ENCODE peak calls at places on chromosome X, in six cellular contexts. Q is left lung, W is psoas muscle, S is cardiac muscle cell, L is DND-41, X is colonic mucosa. C is an unnamed sample. For H3K4me1, the result is how much of the 10 kb centered on the place peaks cover.

GRCh38 chrX:110145854-110146253 is 142.9 kb downstream of the TMEM164 start:
- DNase-seq in W (no peak), X (no peak), S (peak), Q (no peak), L (peak), C (no peak)

GRCh38 chrX:71859637-71860036 is 51.0 kb upstream of the NHSL2 start:
- DNase-seq in X (no peak), S (peak), Q (no peak), W (no peak), L (peak), C (peak)

GRCh38 chrX:16188687-16189086 is 21.4 kb downstream of the MAGEB17 start:
- DNase-seq in S (no peak), Q (no peak), X (no peak), L (no peak), W (no peak), C (no peak)

GRCh38 chrX:66163447-66163846 is 600 bp upstream of the HEPH start:
- DNase-seq in S (no peak), X (no peak), W (no peak), L (no peak), Q (no peak), C (no peak)

GRCh38 chrX:40922307-40922706 is 162.9 kb upstream of the USP9X start:
- DNase-seq in W (no peak), L (no peak), Q (no peak), X (no peak), S (peak), C (no peak)

GRCh38 chrX:97290199-97290598 is 406.5 kb downstream of the RPA4 start:
- DNase-seq in X (no peak), Q (no peak), S (no peak), L (no peak), W (no peak), C (no peak)

GRCh38 chrX:135890087-135890585 is 3.1 kb downstream of the CT45A10 start:
- DNase-seq in Q (no peak), S (no peak), X (no peak), W (no peak), L (no peak), C (no peak)

GRCh38 chrX:124842205-124842604 is 477.5 kb upstream of the TEX13C start:
- DNase-seq in Q (no peak), S (no peak), L (no peak), W (no peak), X (no peak), C (no peak)

GRCh38 chrX:67613366-67613765 is 69.5 kb downstream of the AR start:
- DNase-seq in X (no peak), Q (no peak), L (no peak), W (no peak), S (no peak), C (no peak)

GRCh38 chrX:138150709-138151108 is 560.8 kb downstream of the FGF13 start:
- DNase-seq in Q (no peak), L (no peak), X (no peak), W (no peak), S (no peak), C (no peak)

GRCh38 chrX:136619889-136620505 is 28.0 kb upstream of the CD40LG start:
- DNase-seq in W (no peak), Q (no peak), L (no peak), X (no peak), S (no peak), C (no peak)

GRCh38 chrX:94932278-94932965 is 1258.4 kb downstream of the FAM133A start:
- DNase-seq in L (no peak), X (no peak), W (no peak), S (peak), Q (no peak), C (no peak)

GRCh38 chrX:18664947-18665346 is 7.0 kb downstream of the RS1 start:
- DNase-seq in Q (no peak), X (no peak), W (no peak), S (no peak), L (no peak), C (no peak)

GRCh38 chrX:32582729-32583128 is 628.6 kb downstream of the DMD start:
- DNase-seq in L (no peak), X (no peak), W (no peak), Q (no peak), S (no peak), C (no peak)

GRCh38 chrX:106613277-106613676 is 1.5 kb downstream of the RADX start:
- DNase-seq in S (no peak), X (no peak), Q (no peak), W (no peak), L (no peak), C (no peak)

DNA sequence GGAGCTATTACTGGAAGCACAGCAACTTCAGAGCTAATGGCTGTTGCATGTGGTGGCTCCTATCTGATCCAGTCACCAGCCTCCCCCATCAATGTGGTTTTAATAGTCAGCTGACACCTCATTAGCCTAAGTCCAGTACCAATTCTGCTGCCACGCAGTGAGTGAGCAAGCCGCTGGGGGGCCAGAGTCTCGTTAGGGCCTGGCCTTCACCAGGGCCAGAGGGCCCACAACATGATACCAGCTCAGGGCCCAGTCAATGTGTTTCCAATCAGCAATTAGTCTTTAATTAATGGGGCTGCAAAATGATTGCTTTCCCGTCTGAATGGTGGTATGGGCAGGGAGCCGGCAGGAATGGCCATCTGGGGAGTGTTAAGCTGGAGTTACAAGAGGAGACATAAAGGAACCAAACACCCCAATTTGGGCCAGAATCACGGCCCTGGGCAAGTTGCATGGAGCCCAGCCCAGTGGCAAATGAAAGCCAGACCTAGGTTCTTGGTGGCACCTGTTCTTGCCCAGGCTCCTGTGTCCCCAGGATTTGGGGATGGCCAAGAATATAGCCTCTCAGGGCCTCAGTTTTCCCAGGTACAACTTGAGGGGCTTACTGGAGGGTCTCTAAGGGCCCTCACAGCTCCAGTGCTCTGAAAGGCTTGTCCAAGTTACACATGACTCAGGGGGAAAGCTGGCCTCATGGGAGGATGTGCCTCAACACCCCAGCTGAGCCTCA is 119.2 kb downstream of the EFNB1 start:
- DNase-seq in W (no peak), Q (no peak), X (peak), S (no peak), L (no peak), C (peak)
- TF ChIP-seq CTCF in W (no peak), Q (no peak), X (no peak), S (no peak), L (no peak), C (peak)

GRCh38 chrX:1481636-1482529 is 29.2 kb upstream of the ASMTL start:
- DNase-seq in L (peak), Q (no peak), S (peak), X (peak), W (peak), C (no peak)
- H3K4me3 ChIP-seq in L (peak), Q (no peak), S (no peak), X (no peak), W (no peak), C (no peak)

GRCh38 chrX:107750263-107750662 is 25.3 kb downstream of the TSC22D3 start:
- DNase-seq in Q (no peak), W (no peak), L (no peak), X (no peak), S (no peak), C (no peak)

GRCh38 chrX:107752037-107752436 is 23.6 kb downstream of the TSC22D3 start:
- DNase-seq in L (no peak), S (no peak), W (no peak), Q (no peak), X (no peak), C (no peak)

GRCh38 chrX:107751127-107751526 is 24.5 kb downstream of the TSC22D3 start:
- DNase-seq in X (no peak), W (no peak), Q (no peak), S (no peak), L (no peak), C (no peak)

GRCh38 chrX:107753186-107753585 is 22.4 kb downstream of the TSC22D3 start:
- DNase-seq in X (no peak), S (no peak), W (no peak), L (no peak), Q (no peak), C (no peak)

DNA sequence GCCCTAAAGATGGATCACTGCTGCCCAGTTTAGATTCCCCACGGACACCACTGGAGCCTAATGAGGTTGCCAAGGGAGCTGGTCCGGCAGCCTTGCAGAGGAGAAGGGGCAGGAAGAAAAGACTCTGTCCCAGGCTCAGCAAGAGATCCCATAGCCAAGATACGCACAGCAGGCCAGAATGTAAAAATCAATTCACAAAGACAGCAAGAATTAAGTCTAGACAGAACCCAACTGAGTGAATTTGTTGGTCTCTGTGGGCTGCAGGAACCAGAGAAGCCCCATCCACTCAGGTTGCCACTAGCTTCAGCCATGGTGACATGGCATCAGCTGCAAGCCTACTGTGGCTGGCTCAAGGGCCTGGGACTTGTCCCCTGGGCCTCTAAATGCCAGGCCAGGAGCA is 22.9 kb downstream of the TSC22D3 start:
- DNase-seq in Q (no peak), S (no peak), X (no peak), L (no peak), W (no peak), C (no peak)
- H3K4me1 ChIP-seq in Q (under half), S (half or more), X (under half), L (under half), W (under half), C (under half)

GRCh38 chrX:131828482-131828881 is 194.6 kb upstream of the STK26 start:
- DNase-seq in W (no peak), X (no peak), S (peak), Q (no peak), L (no peak), C (no peak)

GRCh38 chrX:131831185-131831520 is 191.9 kb upstream of the STK26 start:
- DNase-seq in Q (no peak), L (no peak), S (no peak), X (no peak), W (no peak), C (no peak)

GRCh38 chrX:131830400-131831184 is 192.5 kb upstream of the STK26 start:
- DNase-seq in W (peak), X (peak), S (peak), Q (no peak), L (no peak), C (peak)

GRCh38 chrX:131826572-131826971 is 196.5 kb upstream of the STK26 start:
- DNase-seq in L (no peak), X (no peak), W (no peak), S (no peak), Q (no peak), C (no peak)

GRCh38 chrX:131827935-131828334 is 195.2 kb upstream of the STK26 start:
- DNase-seq in X (no peak), L (no peak), S (peak), W (no peak), Q (no peak), C (peak)
- TF ChIP-seq CTCF in X (no peak), L (no peak), S (peak), W (no peak), Q (no peak), C (peak)